ENCODE peak calls at places on chromosomes 6 and 20, in four cellular contexts. V, G, Q and A are unnamed samples.

GRCh38 chr6:47917202-47917601 is 135.4 kb downstream of the OPN5 start:
- DNase-seq in Q (no peak), G (no peak), V (no peak), A (no peak)

GRCh38 chr6:70312165-70312564 is 9.3 kb upstream of the COL9A1 start:
- DNase-seq in G (peak; percentile 25), Q (peak; percentile 8), V (no peak), A (no peak)

GRCh38 chr6:37554480-37554819 is 54.8 kb upstream of the CCDC167 start:
- DNase-seq in G (no peak), Q (no peak), V (no peak), A (no peak)

GRCh38 chr20:57258055-57258454 is 8.4 kb downstream of the BMP7 start:
- DNase-seq in V (no peak), Q (no peak), G (no peak), A (no peak)

GRCh38 chr20:48051810-48052491 is 266.7 kb upstream of the SULF2 start:
- DNase-seq in V (peak; percentile 69), Q (no peak), G (no peak), A (no peak)

GRCh38 chr6:22042713-22043112 is 254.1 kb downstream of the PRL start:
- DNase-seq in Q (no peak), V (no peak), G (no peak), A (no peak)

GRCh38 chr20:43843096-43843964 is 71.3 kb upstream of the TOX2 start:
- DNase-seq in V (no peak), G (no peak), Q (no peak), A (no peak)

GRCh38 chr20:52983726-52984450 is 11.7 kb downstream of the TSHZ2 start:
- DNase-seq in Q (no peak), V (no peak), G (no peak), A (no peak)

GRCh38 chr20:44406572-44407100 is 51.1 kb downstream of the HNF4A start:
- DNase-seq in G (no peak), Q (no peak), V (no peak), A (no peak)

GRCh38 chr20:32984631-32985354 is 19.4 kb downstream of the SUN5 start:
- DNase-seq in Q (no peak), V (no peak), G (no peak), A (no peak)

GRCh38 chr6:42783876-42784738 is 2.3 kb downstream of the BICRAL start:
- DNase-seq in G (no peak), Q (no peak), V (no peak), A (peak; percentile 10)

GRCh38 chr6:51045548-51045947 is 226.9 kb downstream of the TFAP2B start:
- DNase-seq in Q (no peak), G (no peak), V (no peak), A (no peak)

GRCh38 chr20:64080013-64080812 is at the start of gene OPRL1:
- DNase-seq in V (no peak), G (no peak), Q (no peak), A (no peak)

GRCh38 chr6:40492126-40492525 is 95.0 kb downstream of the LRFN2 start:
- DNase-seq in V (peak; percentile 66), Q (no peak), G (no peak), A (no peak)

GRCh38 chr6:141610741-141611140 is 522.0 kb upstream of the GJE1 start:
- DNase-seq in V (no peak), Q (no peak), G (peak; percentile 7), A (no peak)

GRCh38 chr20:64161595-64162238 is 2.5 kb upstream of the MYT1 start:
- DNase-seq in G (peak; percentile 68), Q (no peak), V (no peak), A (peak; percentile 79)

GRCh38 chr6:52503853-52504777 is 72.7 kb downstream of the TRAM2 start:
- DNase-seq in Q (no peak), G (no peak), V (peak; percentile 61), A (peak; percentile 90)

GRCh38 chr6:159695984-159696383 is 2.9 kb upstream of the SOD2 start:
- DNase-seq in V (no peak), Q (no peak), G (no peak), A (no peak)

GRCh38 chr6:149454405-149454848 is 30.4 kb downstream of the ZC3H12D start:
- DNase-seq in V (peak; percentile 56), Q (no peak), G (no peak), A (no peak)

GRCh38 chr6:128507337-128508310 is 12.8 kb downstream of the PTPRK start:
- DNase-seq in G (peak; percentile 99), Q (no peak), V (no peak), A (no peak)

DNA sequence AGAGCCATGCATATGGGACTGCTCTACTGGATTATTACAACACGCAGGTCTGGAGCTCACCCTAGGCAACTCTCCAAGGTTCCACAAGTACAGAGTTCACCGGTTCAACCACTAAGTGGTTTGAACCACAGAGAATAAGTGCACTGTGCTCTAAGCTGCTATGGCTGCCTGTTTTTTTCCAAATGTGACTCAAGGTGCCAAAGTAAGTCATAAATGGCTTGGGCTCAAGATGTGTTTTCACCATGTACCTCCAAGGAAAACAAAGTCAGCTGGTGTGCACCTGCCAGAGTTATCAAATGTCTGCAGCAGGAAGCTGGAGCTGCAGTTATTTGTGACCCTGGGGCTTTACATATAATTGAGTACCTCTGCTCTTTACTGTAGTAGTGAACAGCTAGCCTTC is 76.7 kb downstream of the PREP start:
- DNase-seq in G (peak; percentile 52), V (no peak), Q (no peak), A (no peak)
- TF ChIP-seq NFIC in G (no peak), V (no peak), Q (no peak), A (no peak)

DNA sequence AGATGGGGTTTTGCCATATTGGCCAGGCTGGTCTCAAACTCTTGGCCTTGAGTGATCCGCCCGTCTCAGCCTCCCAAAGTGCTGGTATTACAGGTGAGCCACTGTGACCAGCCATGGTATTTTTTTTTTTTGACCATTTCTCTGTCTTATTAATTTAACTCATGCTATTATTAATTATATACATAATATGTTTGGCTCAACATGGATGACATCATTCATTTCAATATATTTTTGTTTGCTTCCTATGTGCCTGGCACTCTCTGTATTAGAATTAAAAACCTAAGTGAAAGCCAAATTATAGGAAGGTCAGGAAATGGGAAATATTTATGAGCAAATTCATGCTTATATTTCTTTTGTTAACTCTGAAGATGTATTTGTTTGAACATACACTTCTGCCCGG is 55.8 kb upstream of the AKIRIN2 start:
- DNase-seq in Q (no peak), V (no peak), G (no peak), A (no peak)
- TF ChIP-seq NFIC in Q (no peak), V (no peak), G (no peak), A (no peak)

DNA sequence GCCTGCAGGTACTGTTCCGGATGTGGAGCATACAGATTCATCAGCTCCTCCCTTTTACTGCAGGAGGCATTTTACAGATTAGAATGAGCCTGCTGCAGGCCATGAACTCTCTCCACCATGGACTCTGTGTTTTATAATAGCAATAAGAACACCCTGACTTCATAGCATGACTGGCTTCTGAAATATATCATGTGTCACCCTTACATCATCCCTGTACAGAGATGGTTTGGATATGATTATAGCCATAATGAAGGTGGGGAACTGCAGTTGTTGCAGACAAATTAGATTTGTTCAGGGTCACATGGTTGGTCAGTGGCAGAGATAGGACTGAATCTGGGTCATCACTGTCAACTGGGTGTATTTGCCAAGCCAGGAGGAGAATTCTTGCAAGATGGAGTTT is 100.7 kb downstream of the FOXO3 start:
- DNase-seq in G (no peak), V (peak; percentile 86), Q (no peak), A (no peak)
- TF ChIP-seq NFIC in G (no peak), V (peak; percentile 5), Q (no peak), A (no peak)

DNA sequence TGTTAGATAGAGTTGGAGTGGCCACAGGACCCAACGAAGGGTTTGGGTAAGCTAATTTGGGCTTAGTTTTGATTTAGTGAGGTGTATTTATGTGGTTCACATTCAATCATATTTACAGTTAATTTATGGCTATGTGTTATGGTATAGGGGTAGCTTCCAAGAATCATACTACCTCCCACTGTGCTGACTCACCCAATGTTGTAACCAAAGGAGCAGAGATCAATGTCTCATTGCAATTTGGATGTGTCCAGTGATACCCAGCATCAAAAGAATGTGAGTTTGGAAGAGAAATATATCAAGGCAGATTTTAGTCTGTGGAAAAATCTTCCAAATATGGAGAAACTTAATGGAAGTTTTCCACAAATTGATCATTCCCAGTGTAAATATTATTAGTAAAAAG is 25.3 kb upstream of the SMIM8 start:
- DNase-seq in G (no peak), V (no peak), Q (no peak), A (no peak)
- TF ChIP-seq NFIC in G (no peak), V (no peak), Q (no peak), A (no peak)

GRCh38 chr6:110331816-110332215 is 26.3 kb downstream of the METTL24 start:
- DNase-seq in G (no peak), V (peak; percentile 85), Q (no peak), A (no peak)

GRCh38 chr6:110329348-110329728 is 28.8 kb downstream of the METTL24 start:
- DNase-seq in Q (no peak), G (no peak), V (peak; percentile 34), A (no peak)

GRCh38 chr6:110328231-110328630 is 29.9 kb downstream of the METTL24 start:
- DNase-seq in Q (no peak), G (no peak), V (no peak), A (no peak)

GRCh38 chr6:110331383-110331782 is 26.8 kb downstream of the METTL24 start:
- DNase-seq in Q (no peak), V (no peak), G (no peak), A (no peak)

GRCh38 chr6:110329729-110330436 is 28.3 kb downstream of the METTL24 start:
- DNase-seq in V (no peak), Q (no peak), G (peak; percentile 62), A (no peak)
- TF ChIP-seq NFIC in V (no peak), Q (no peak), G (no peak), A (no peak)